ENCODE peak calls at places on chromosomes 1 and 21, in ten cellular contexts. One of them, this sample, is unnamed.

GRCh38 chr1:198449281-198449680 is 91.2 kb downstream of the ATP6V1G3 start:
- DNase-seq in GM23338: no peak
- DNase-seq in fibroblast of lung: no peak
- DNase-seq in uterus: no peak
- DNase-seq in transverse colon: no peak
- DNase-seq in CD4-positive, alpha-beta T cell: no peak
- DNase-seq in hepatocyte: peak; percentile 15
- DNase-seq in PC-9: no peak
- DNase-seq in CD8-positive, alpha-beta T cell: no peak
- DNase-seq in esophagus squamous epithelium: no peak
- DNase-seq in this sample: peak; percentile 94

GRCh38 chr1:24387636-24388035 is 25.9 kb downstream of the STPG1 start:
- DNase-seq in CD8-positive, alpha-beta T cell: no peak
- DNase-seq in PC-9: no peak
- DNase-seq in fibroblast of lung: no peak
- DNase-seq in transverse colon: no peak
- DNase-seq in CD4-positive, alpha-beta T cell: no peak
- DNase-seq in esophagus squamous epithelium: no peak
- DNase-seq in hepatocyte: no peak
- DNase-seq in uterus: no peak
- DNase-seq in GM23338: no peak
- DNase-seq in this sample: no peak

GRCh38 chr1:94734963-94735899 is 84.9 kb upstream of the SLC44A3 start:
- DNase-seq in GM23338: peak; percentile 46
- DNase-seq in uterus: peak; percentile 44
- DNase-seq in transverse colon: peak; percentile 71
- DNase-seq in fibroblast of lung: peak; percentile 63
- DNase-seq in hepatocyte: peak; percentile 44
- DNase-seq in CD4-positive, alpha-beta T cell: no peak
- DNase-seq in CD8-positive, alpha-beta T cell: no peak
- DNase-seq in esophagus squamous epithelium: no peak
- DNase-seq in PC-9: no peak
- DNase-seq in this sample: no peak

GRCh38 chr1:8169364-8170058 is 143.4 kb upstream of the ERRFI1 start:
- DNase-seq in CD4-positive, alpha-beta T cell: peak; percentile 42
- DNase-seq in GM23338: no peak
- DNase-seq in transverse colon: peak; percentile 67
- DNase-seq in fibroblast of lung: peak; percentile 96
- DNase-seq in hepatocyte: peak; percentile 95
- DNase-seq in CD8-positive, alpha-beta T cell: peak; percentile 68
- DNase-seq in uterus: peak; percentile 82
- DNase-seq in esophagus squamous epithelium: peak; percentile 19
- DNase-seq in PC-9: peak; percentile 25
- DNase-seq in this sample: peak; percentile 64

GRCh38 chr1:63261736-63262142 is 60.6 kb upstream of the FOXD3 start:
- DNase-seq in GM23338: no peak
- DNase-seq in CD8-positive, alpha-beta T cell: no peak
- DNase-seq in PC-9: no peak
- DNase-seq in fibroblast of lung: peak; percentile 15
- DNase-seq in CD4-positive, alpha-beta T cell: no peak
- DNase-seq in esophagus squamous epithelium: no peak
- DNase-seq in transverse colon: no peak
- DNase-seq in uterus: no peak
- DNase-seq in hepatocyte: no peak
- DNase-seq in this sample: no peak

GRCh38 chr1:41427943-41428735 is 56.3 kb downstream of the EDN2 start:
- DNase-seq in PC-9: no peak
- DNase-seq in CD8-positive, alpha-beta T cell: no peak
- DNase-seq in hepatocyte: no peak
- DNase-seq in GM23338: no peak
- DNase-seq in uterus: no peak
- DNase-seq in esophagus squamous epithelium: no peak
- DNase-seq in transverse colon: no peak
- DNase-seq in fibroblast of lung: no peak
- DNase-seq in CD4-positive, alpha-beta T cell: no peak
- DNase-seq in this sample: no peak

GRCh38 chr1:94669213-94669612 is 127.7 kb upstream of the F3 start:
- DNase-seq in hepatocyte: no peak
- DNase-seq in esophagus squamous epithelium: no peak
- DNase-seq in transverse colon: no peak
- DNase-seq in PC-9: no peak
- DNase-seq in fibroblast of lung: no peak
- DNase-seq in CD8-positive, alpha-beta T cell: no peak
- DNase-seq in GM23338: no peak
- DNase-seq in uterus: no peak
- DNase-seq in CD4-positive, alpha-beta T cell: no peak
- DNase-seq in this sample: no peak

GRCh38 chr21:35529141-35529863 is 480.2 kb upstream of the RUNX1 start:
- DNase-seq in CD8-positive, alpha-beta T cell: no peak
- DNase-seq in GM23338: no peak
- DNase-seq in PC-9: no peak
- DNase-seq in uterus: no peak
- DNase-seq in CD4-positive, alpha-beta T cell: no peak
- DNase-seq in esophagus squamous epithelium: no peak
- DNase-seq in hepatocyte: peak; percentile 32
- DNase-seq in fibroblast of lung: peak; percentile 58
- DNase-seq in transverse colon: no peak
- DNase-seq in this sample: no peak

GRCh38 chr1:232655041-232655745 is 25.3 kb upstream of the SIPA1L2 start:
- DNase-seq in CD4-positive, alpha-beta T cell: no peak
- DNase-seq in PC-9: no peak
- DNase-seq in fibroblast of lung: no peak
- DNase-seq in esophagus squamous epithelium: no peak
- DNase-seq in hepatocyte: peak; percentile 28
- DNase-seq in transverse colon: no peak
- DNase-seq in uterus: no peak
- DNase-seq in GM23338: no peak
- DNase-seq in CD8-positive, alpha-beta T cell: no peak
- DNase-seq in this sample: no peak

GRCh38 chr1:207830788-207831187 is 78.9 kb downstream of the CD46 start:
- DNase-seq in fibroblast of lung: no peak
- DNase-seq in hepatocyte: no peak
- DNase-seq in CD8-positive, alpha-beta T cell: no peak
- DNase-seq in GM23338: no peak
- DNase-seq in CD4-positive, alpha-beta T cell: no peak
- DNase-seq in PC-9: no peak
- DNase-seq in transverse colon: no peak
- DNase-seq in uterus: no peak
- DNase-seq in esophagus squamous epithelium: no peak
- DNase-seq in this sample: no peak

GRCh38 chr1:53754484-53755312 is 15.7 kb upstream of the GLIS1 start:
- DNase-seq in CD8-positive, alpha-beta T cell: no peak
- DNase-seq in transverse colon: peak; percentile 32
- DNase-seq in CD4-positive, alpha-beta T cell: no peak
- DNase-seq in hepatocyte: peak; percentile 75
- DNase-seq in esophagus squamous epithelium: no peak
- DNase-seq in fibroblast of lung: peak; percentile 82
- DNase-seq in uterus: peak; percentile 36
- DNase-seq in PC-9: peak; percentile 16
- DNase-seq in GM23338: peak; percentile 86
- DNase-seq in this sample: no peak

GRCh38 chr21:31660134-31660565 is 657 bp downstream of the SOD1 start:
- DNase-seq in fibroblast of lung: peak; percentile 30
- DNase-seq in uterus: peak; percentile 34
- DNase-seq in PC-9: no peak
- DNase-seq in CD4-positive, alpha-beta T cell: no peak
- DNase-seq in GM23338: peak; percentile 44
- DNase-seq in CD8-positive, alpha-beta T cell: peak; percentile 67
- DNase-seq in esophagus squamous epithelium: no peak
- DNase-seq in transverse colon: peak; percentile 61
- DNase-seq in hepatocyte: peak; percentile 61
- DNase-seq in this sample: peak; percentile 36

GRCh38 chr1:220901906-220902305 is 22.7 kb downstream of the HLX start:
- DNase-seq in uterus: no peak
- DNase-seq in hepatocyte: no peak
- DNase-seq in fibroblast of lung: no peak
- DNase-seq in PC-9: no peak
- DNase-seq in esophagus squamous epithelium: no peak
- DNase-seq in CD8-positive, alpha-beta T cell: no peak
- DNase-seq in GM23338: no peak
- DNase-seq in CD4-positive, alpha-beta T cell: no peak
- DNase-seq in transverse colon: no peak
- DNase-seq in this sample: no peak

GRCh38 chr1:43550598-43551246 is 20.0 kb downstream of the PTPRF start:
- DNase-seq in uterus: no peak
- DNase-seq in CD8-positive, alpha-beta T cell: no peak
- DNase-seq in hepatocyte: no peak
- DNase-seq in transverse colon: no peak
- DNase-seq in PC-9: no peak
- DNase-seq in CD4-positive, alpha-beta T cell: no peak
- DNase-seq in fibroblast of lung: no peak
- DNase-seq in GM23338: peak; percentile 27
- DNase-seq in esophagus squamous epithelium: no peak
- DNase-seq in this sample: no peak

GRCh38 chr1:150650193-150650592 is 20.8 kb upstream of the ENSA start:
- DNase-seq in GM23338: no peak
- DNase-seq in PC-9: peak; percentile 67
- DNase-seq in transverse colon: peak; percentile 63
- DNase-seq in CD8-positive, alpha-beta T cell: no peak
- DNase-seq in CD4-positive, alpha-beta T cell: no peak
- DNase-seq in esophagus squamous epithelium: no peak
- DNase-seq in hepatocyte: peak; percentile 44
- DNase-seq in fibroblast of lung: no peak
- DNase-seq in uterus: no peak
- DNase-seq in this sample: no peak

GRCh38 chr1:3042481-3042880 is 21.2 kb downstream of the ACTRT2 start:
- DNase-seq in uterus: no peak
- DNase-seq in esophagus squamous epithelium: no peak
- DNase-seq in transverse colon: no peak
- DNase-seq in GM23338: no peak
- DNase-seq in CD8-positive, alpha-beta T cell: no peak
- DNase-seq in PC-9: no peak
- DNase-seq in fibroblast of lung: no peak
- DNase-seq in CD4-positive, alpha-beta T cell: no peak
- DNase-seq in hepatocyte: no peak
- DNase-seq in this sample: no peak

GRCh38 chr21:43718872-43719747 is at the start of gene PDXK:
- DNase-seq in transverse colon: peak; percentile 93
- DNase-seq in esophagus squamous epithelium: no peak
- DNase-seq in hepatocyte: peak; percentile 97
- DNase-seq in GM23338: peak; percentile 88
- DNase-seq in CD4-positive, alpha-beta T cell: peak; percentile 49
- DNase-seq in PC-9: peak; percentile 89
- DNase-seq in uterus: peak; percentile 77
- DNase-seq in CD8-positive, alpha-beta T cell: peak; percentile 84
- DNase-seq in fibroblast of lung: peak; percentile 74
- DNase-seq in this sample: peak; percentile 79

GRCh38 chr1:38025233-38025632 is 12.7 kb downstream of the UTP11 start:
- DNase-seq in transverse colon: no peak
- DNase-seq in esophagus squamous epithelium: no peak
- DNase-seq in PC-9: no peak
- DNase-seq in CD8-positive, alpha-beta T cell: no peak
- DNase-seq in fibroblast of lung: no peak
- DNase-seq in hepatocyte: no peak
- DNase-seq in GM23338: no peak
- DNase-seq in uterus: no peak
- DNase-seq in CD4-positive, alpha-beta T cell: no peak
- DNase-seq in this sample: no peak

DNA sequence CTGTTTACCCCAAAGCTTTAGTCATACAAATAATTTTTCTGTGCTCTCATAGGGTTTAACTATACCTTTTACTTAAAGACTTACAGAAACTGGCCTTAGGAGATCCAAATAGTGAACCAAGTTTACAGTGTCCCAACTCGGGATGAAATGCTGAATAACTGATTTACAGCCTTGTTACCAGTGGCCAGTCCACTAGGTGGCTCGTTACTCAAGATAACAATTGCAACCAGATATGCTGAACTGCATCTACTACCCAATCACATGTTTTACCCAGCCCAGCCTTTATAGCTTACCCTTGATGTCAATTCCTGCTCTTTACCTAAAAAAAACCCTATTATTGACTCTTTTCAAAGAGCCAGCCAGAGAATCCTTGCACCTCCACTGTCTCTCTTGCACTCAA is 1148.8 kb upstream of the ADGRL4 start:
- DNase-seq in GM23338: peak; percentile 62
- DNase-seq in transverse colon: no peak
- DNase-seq in hepatocyte: peak; percentile 16
- DNase-seq in esophagus squamous epithelium: no peak
- DNase-seq in PC-9: no peak
- DNase-seq in CD8-positive, alpha-beta T cell: no peak
- DNase-seq in fibroblast of lung: peak; percentile 12
- DNase-seq in CD4-positive, alpha-beta T cell: no peak
- DNase-seq in uterus: no peak
- DNase-seq in this sample: peak; percentile 1
- TF ChIP-seq CTCF in GM23338: peak; percentile 69
- TF ChIP-seq CTCF in transverse colon: no peak
- TF ChIP-seq CTCF in hepatocyte: peak; percentile 36
- TF ChIP-seq CTCF in esophagus squamous epithelium: no peak
- TF ChIP-seq CTCF in PC-9: no peak
- TF ChIP-seq CTCF in CD8-positive, alpha-beta T cell: no peak
- TF ChIP-seq CTCF in fibroblast of lung: no peak
- TF ChIP-seq CTCF in CD4-positive, alpha-beta T cell: no peak
- TF ChIP-seq CTCF in uterus: no peak
- TF ChIP-seq CTCF in this sample: no peak

GRCh38 chr1:58922302-58923089 is 138.6 kb upstream of the JUN start:
- DNase-seq in CD4-positive, alpha-beta T cell: no peak
- DNase-seq in fibroblast of lung: peak; percentile 82
- DNase-seq in CD8-positive, alpha-beta T cell: peak; percentile 69
- DNase-seq in hepatocyte: peak; percentile 88
- DNase-seq in transverse colon: peak; percentile 90
- DNase-seq in esophagus squamous epithelium: no peak
- DNase-seq in uterus: peak; percentile 65
- DNase-seq in GM23338: no peak
- DNase-seq in PC-9: peak; percentile 28
- DNase-seq in this sample: peak; percentile 89
- H3K27ac ChIP-seq in CD4-positive, alpha-beta T cell: no peak overlapping the region
- H3K27ac ChIP-seq in fibroblast of lung: no peak overlapping the region
- H3K27ac ChIP-seq in CD8-positive, alpha-beta T cell: no peak overlapping the region
- H3K27ac ChIP-seq in hepatocyte: peak overlapping the region; percentile 94
- H3K27ac ChIP-seq in transverse colon: peak overlapping the region; percentile 62
- H3K27ac ChIP-seq in esophagus squamous epithelium: peak overlapping the region; percentile 59
- H3K27ac ChIP-seq in uterus: peak overlapping the region; percentile 33
- H3K27ac ChIP-seq in GM23338: no peak overlapping the region
- H3K27ac ChIP-seq in PC-9: no peak overlapping the region
- H3K27ac ChIP-seq in this sample: peak overlapping the region; percentile 93

GRCh38 chr1:229225331-229225782 is 45.6 kb upstream of the RAB4A start:
- DNase-seq in transverse colon: peak; percentile 86
- DNase-seq in fibroblast of lung: no peak
- DNase-seq in GM23338: no peak
- DNase-seq in PC-9: no peak
- DNase-seq in CD4-positive, alpha-beta T cell: no peak
- DNase-seq in uterus: no peak
- DNase-seq in CD8-positive, alpha-beta T cell: no peak
- DNase-seq in esophagus squamous epithelium: no peak
- DNase-seq in hepatocyte: peak; percentile 70
- DNase-seq in this sample: peak; percentile 69
- TF ChIP-seq CTCF in transverse colon: no peak
- TF ChIP-seq CTCF in fibroblast of lung: no peak
- TF ChIP-seq CTCF in GM23338: no peak
- TF ChIP-seq CTCF in PC-9: no peak
- TF ChIP-seq CTCF in CD4-positive, alpha-beta T cell: no peak
- TF ChIP-seq CTCF in uterus: no peak
- TF ChIP-seq CTCF in CD8-positive, alpha-beta T cell: no peak
- TF ChIP-seq CTCF in esophagus squamous epithelium: no peak
- TF ChIP-seq CTCF in hepatocyte: peak; percentile 8
- TF ChIP-seq CTCF in this sample: no peak

DNA sequence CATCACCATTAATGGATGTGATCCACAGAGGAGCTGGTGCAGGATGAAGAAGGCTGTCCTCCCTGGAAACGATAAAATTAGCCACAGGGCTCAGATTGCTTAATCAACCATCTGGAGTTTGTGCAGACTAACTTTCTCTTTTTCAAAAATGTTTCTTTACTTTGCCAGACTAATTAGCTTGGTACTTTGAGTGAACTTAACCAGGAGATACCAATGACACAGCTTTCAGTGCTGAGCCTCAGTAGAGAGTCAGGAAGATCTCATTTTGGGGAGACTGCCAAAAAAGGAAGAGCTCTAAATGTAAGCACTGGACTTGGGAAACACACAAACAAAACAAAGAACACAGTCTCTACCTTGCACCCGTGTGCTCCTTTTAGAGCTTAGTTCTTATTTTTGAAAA is 248.1 kb upstream of the DEPDC1 start:
- DNase-seq in uterus: no peak
- DNase-seq in PC-9: no peak
- DNase-seq in fibroblast of lung: peak; percentile 3
- DNase-seq in CD4-positive, alpha-beta T cell: no peak
- DNase-seq in CD8-positive, alpha-beta T cell: no peak
- DNase-seq in esophagus squamous epithelium: no peak
- DNase-seq in hepatocyte: no peak
- DNase-seq in transverse colon: no peak
- DNase-seq in GM23338: no peak
- DNase-seq in this sample: no peak
- H3K27ac ChIP-seq in uterus: no peak overlapping the region
- H3K27ac ChIP-seq in PC-9: no peak overlapping the region
- H3K27ac ChIP-seq in fibroblast of lung: no peak overlapping the region
- H3K27ac ChIP-seq in CD4-positive, alpha-beta T cell: no peak overlapping the region
- H3K27ac ChIP-seq in CD8-positive, alpha-beta T cell: no peak overlapping the region
- H3K27ac ChIP-seq in esophagus squamous epithelium: no peak overlapping the region
- H3K27ac ChIP-seq in hepatocyte: no peak overlapping the region
- H3K27ac ChIP-seq in transverse colon: no peak overlapping the region
- H3K27ac ChIP-seq in GM23338: no peak overlapping the region
- H3K27ac ChIP-seq in this sample: no peak overlapping the region

This sample was measured in RWPE1.